ENCODE peak calls at places on chromosomes 13 and 19, in four cellular contexts. A, I, V and S are unnamed samples.

GRCh38 chr19:41933131-41933458 is 4.8 kb upstream of the ERFL start:
- DNase-seq in V (no peak), I (no peak), A (no peak), S (no peak)

GRCh38 chr19:40907968-40908735 is 26.1 kb upstream of the CYP2A7 start:
- DNase-seq in V (no peak), A (no peak), I (no peak), S (no peak)

GRCh38 chr13:57630661-57631606 is 610 bp upstream of the PCDH17 start:
- DNase-seq in I (no peak), V (peak), A (no peak), S (peak)

GRCh38 chr19:54035215-54036178 is 28.2 kb downstream of the VSTM1 start:
- DNase-seq in I (peak), V (peak), A (no peak), S (peak)

GRCh38 chr19:36047835-36048234 is 6.2 kb downstream of the THAP8 start:
- DNase-seq in A (no peak), I (no peak), V (no peak), S (no peak)

GRCh38 chr19:8336665-8337064 is 6.4 kb downstream of the KANK3 start:
- DNase-seq in I (no peak), A (no peak), V (no peak), S (no peak)

GRCh38 chr19:37654118-37654517 is 1.1 kb downstream of the ZFP30 start:
- DNase-seq in A (no peak), I (no peak), V (no peak), S (peak)

GRCh38 chr13:24473646-24474045 is 38.9 kb downstream of the PARP4 start:
- DNase-seq in V (no peak), I (no peak), A (no peak), S (no peak)

GRCh38 chr19:51651216-51651846 is 4.7 kb upstream of the SIGLEC14 start:
- DNase-seq in I (no peak), A (no peak), V (no peak), S (no peak)

GRCh38 chr13:110027470-110028240 is 241.3 kb upstream of the IRS2 start:
- DNase-seq in I (no peak), V (no peak), A (no peak), S (no peak)

GRCh38 chr13:85497652-85498051 is 301.6 kb downstream of the SLITRK6 start:
- DNase-seq in A (no peak), I (peak), V (no peak), S (peak)

GRCh38 chr13:43428545-43429287 is 358.1 kb downstream of the ENOX1 start:
- DNase-seq in V (no peak), I (no peak), A (no peak), S (no peak)

GRCh38 chr13:44232729-44233128 is 140.9 kb upstream of the SERP2 start:
- DNase-seq in A (no peak), V (no peak), I (no peak), S (no peak)

GRCh38 chr19:7257148-7258041 is 36.8 kb downstream of the INSR start:
- DNase-seq in V (no peak), A (no peak), I (peak), S (peak)

GRCh38 chr19:35995655-35995993 is 636 bp downstream of the SDHAF1 start:
- DNase-seq in I (peak), V (no peak), A (no peak), S (peak)

GRCh38 chr13:110450016-110450900 is 111.3 kb downstream of the RAB20 start:
- DNase-seq in A (no peak), V (no peak), I (no peak), S (no peak)

GRCh38 chr13:100536643-100537180 is 51.9 kb downstream of the GGACT start:
- DNase-seq in V (no peak), A (no peak), I (no peak), S (no peak)

GRCh38 chr19:55273978-55274707 is 5.8 kb downstream of the HSPBP1 start:
- DNase-seq in I (no peak), A (no peak), V (no peak), S (no peak)

GRCh38 chr13:70107498-70108271 is at the start of gene ATXN8OS:
- DNase-seq in A (no peak), V (no peak), I (no peak), S (no peak)

GRCh38 chr19:34926361-34926684 is 380 bp upstream of the ZNF30 start:
- DNase-seq in A (no peak), V (no peak), I (no peak), S (no peak)

GRCh38 chr13:114286808-114287207 is 5.4 kb downstream of the UPF3A start:
- DNase-seq in V (no peak), I (no peak), A (no peak), S (no peak)

GRCh38 chr19:44430956-44431355 is 17.3 kb downstream of the ZNF229 start:
- DNase-seq in A (no peak), V (no peak), I (no peak), S (no peak)

GRCh38 chr13:98540476-98540875 is 36.4 kb downstream of the STK24 start:
- DNase-seq in A (no peak), I (no peak), V (no peak), S (no peak)

GRCh38 chr19:9075064-9075964 is 11.5 kb upstream of the OR1M1 start:
- DNase-seq in I (peak), A (peak), V (peak), S (peak)

GRCh38 chr19:18062043-18062442 is 24.7 kb downstream of the IL12RB1 start:
- DNase-seq in V (no peak), I (no peak), A (no peak), S (no peak)

GRCh38 chr13:70390968-70391367 is 282.7 kb upstream of the KLHL1 start:
- DNase-seq in V (no peak), A (no peak), I (no peak), S (no peak)

GRCh38 chr19:8609210-8610040 is 1.1 kb downstream of the ADAMTS10 start:
- DNase-seq in V (peak), A (peak), I (peak), S (peak)

GRCh38 chr13:48585456-48585840 is 52.6 kb upstream of the RCBTB2 start:
- DNase-seq in I (no peak), V (peak), A (no peak), S (peak)

GRCh38 chr13:27006519-27007161 is 165.0 kb downstream of the USP12 start:
- DNase-seq in V (peak), A (no peak), I (no peak), S (peak)
- H3K4me3 ChIP-seq in V (peak), A (peak), I (peak), S (peak)

GRCh38 chr13:63110431-63110830 is 1694.8 kb upstream of the PCDH20 start:
- DNase-seq in A (no peak), I (no peak), V (no peak), S (no peak)

GRCh38 chr13:63112799-63113395 is 1697.2 kb upstream of the PCDH20 start:
- DNase-seq in A (no peak), V (no peak), I (no peak), S (no peak)

GRCh38 chr13:63107163-63107935 is 1691.7 kb upstream of the PCDH20 start:
- DNase-seq in V (no peak), A (no peak), I (peak), S (peak)
- H3K4me3 ChIP-seq in V (no peak), A (no peak), I (no peak), S (no peak)

GRCh38 chr19:821228-821975 is at the start of gene PLPPR3:
- DNase-seq in A (no peak), V (no peak), I (no peak), S (no peak)

GRCh38 chr19:825897-826640 is 1.6 kb upstream of the AZU1 start:
- DNase-seq in V (no peak), I (no peak), A (no peak), S (no peak)

GRCh38 chr19:823565-824121 is 1.9 kb upstream of the PLPPR3 start:
- DNase-seq in A (no peak), I (no peak), V (no peak), S (no peak)

GRCh38 chr19:824885-825284 is 2.8 kb upstream of the AZU1 start:
- DNase-seq in I (no peak), V (no peak), A (no peak), S (no peak)

DNA sequence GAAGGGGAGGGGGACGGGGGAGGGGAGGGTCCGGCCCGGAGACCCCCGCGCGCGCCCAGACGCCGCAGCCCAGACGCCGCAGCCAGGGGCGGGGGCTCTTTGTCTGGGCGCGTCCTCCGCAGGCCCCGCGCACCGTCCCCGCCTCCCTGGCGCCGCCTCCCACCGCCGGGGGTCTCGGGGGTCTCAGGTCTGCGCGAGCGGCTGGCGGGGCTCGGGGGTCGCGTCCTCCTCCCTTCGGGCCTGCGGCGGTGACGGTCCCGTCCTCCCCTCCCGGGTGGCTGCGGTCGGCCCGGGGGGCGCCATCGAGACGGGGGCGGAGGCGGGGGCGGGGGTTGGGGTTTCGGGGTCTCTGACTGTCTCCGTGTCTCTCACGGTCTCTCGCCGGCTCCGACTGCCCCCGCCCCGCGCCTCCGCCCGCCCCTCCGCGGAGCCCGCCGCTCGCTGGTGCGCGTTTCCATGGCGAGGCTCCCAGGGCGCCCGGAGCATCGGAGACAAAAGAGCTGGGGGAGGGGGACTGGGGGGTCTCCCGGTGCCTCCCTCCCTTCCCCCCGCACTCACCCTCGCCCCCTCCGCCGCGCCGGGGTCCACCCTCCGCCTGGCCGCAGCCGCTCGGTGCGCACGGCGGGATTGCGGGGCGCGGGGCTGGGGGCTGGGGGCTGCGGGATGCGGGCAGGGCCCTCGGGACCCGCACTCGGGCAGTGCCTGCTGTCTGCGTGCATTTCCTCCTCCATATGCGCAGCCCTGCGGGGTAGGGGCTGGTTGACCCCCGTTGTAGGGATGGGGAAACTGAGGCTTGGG is 420 bp upstream of the PLPPR3 start:
- DNase-seq in I (no peak), A (no peak), V (no peak), S (no peak)
- H3K4me3 ChIP-seq in I (peak), A (peak), V (peak), S (no peak)

GRCh38 chr19:21568816-21569496 is 63.6 kb downstream of the ZNF429 start:
- DNase-seq in A (peak), I (no peak), V (peak), S (peak)
- H3K4me3 ChIP-seq in A (peak), I (no peak), V (peak), S (peak)